ENCODE peak calls at places on chromosomes 11 and 22, in five cellular contexts. One of them, this sample, is unnamed.

GRCh38 chr22:48075604-48076400 is 1313.4 kb downstream of the TBC1D22A start:
- DNase-seq in stomach: no peak
- DNase-seq in RWPE1: no peak
- DNase-seq in BJ: no peak
- DNase-seq in OCI-LY7: no peak
- DNase-seq in this sample: no peak

GRCh38 chr22:31075961-31076360 is 5.2 kb upstream of the SMTN start:
- DNase-seq in stomach: peak
- DNase-seq in RWPE1: no peak
- DNase-seq in BJ: peak
- DNase-seq in OCI-LY7: no peak
- DNase-seq in this sample: no peak

GRCh38 chr11:114197799-114198500 is 98.2 kb upstream of the NNMT start:
- DNase-seq in stomach: peak
- DNase-seq in RWPE1: peak
- DNase-seq in BJ: peak
- DNase-seq in OCI-LY7: no peak
- DNase-seq in this sample: peak

GRCh38 chr11:69078508-69078907 is 29.8 kb downstream of the TPCN2 start:
- DNase-seq in stomach: no peak
- DNase-seq in RWPE1: no peak
- DNase-seq in BJ: no peak
- DNase-seq in OCI-LY7: no peak
- DNase-seq in this sample: no peak

GRCh38 chr22:32996276-32996675 is 61.9 kb downstream of the SYN3 start:
- DNase-seq in stomach: no peak
- DNase-seq in RWPE1: no peak
- DNase-seq in BJ: no peak
- DNase-seq in OCI-LY7: no peak
- DNase-seq in this sample: no peak

GRCh38 chr11:36251716-36252307 is 37.4 kb downstream of the COMMD9 start:
- DNase-seq in stomach: no peak
- DNase-seq in RWPE1: no peak
- DNase-seq in BJ: no peak
- DNase-seq in OCI-LY7: no peak
- DNase-seq in this sample: no peak

GRCh38 chr11:28962492-28962891 is 854.3 kb downstream of the METTL15 start:
- DNase-seq in stomach: no peak
- DNase-seq in RWPE1: peak
- DNase-seq in BJ: no peak
- DNase-seq in OCI-LY7: no peak
- DNase-seq in this sample: no peak

GRCh38 chr11:129815596-129816461 is at the start of gene TMEM45B:
- DNase-seq in stomach: peak
- DNase-seq in RWPE1: no peak
- DNase-seq in BJ: no peak
- DNase-seq in OCI-LY7: no peak
- DNase-seq in this sample: no peak

GRCh38 chr22:38842512-38843200 is 1.2 kb downstream of the NPTXR start:
- DNase-seq in stomach: no peak
- DNase-seq in RWPE1: no peak
- DNase-seq in BJ: no peak
- DNase-seq in OCI-LY7: no peak
- DNase-seq in this sample: no peak

GRCh38 chr22:35540600-35541253 is at the start of gene RASD2:
- DNase-seq in stomach: no peak
- DNase-seq in RWPE1: peak
- DNase-seq in BJ: no peak
- DNase-seq in OCI-LY7: peak
- DNase-seq in this sample: no peak

GRCh38 chr11:16982809-16983208 is 31.4 kb downstream of the PLEKHA7 start:
- DNase-seq in stomach: no peak
- DNase-seq in RWPE1: no peak
- DNase-seq in BJ: no peak
- DNase-seq in OCI-LY7: no peak
- DNase-seq in this sample: no peak

GRCh38 chr11:6022954-6023353 is 7.6 kb downstream of the OR56A1 start:
- DNase-seq in stomach: no peak
- DNase-seq in RWPE1: peak
- DNase-seq in BJ: no peak
- DNase-seq in OCI-LY7: peak
- DNase-seq in this sample: no peak

GRCh38 chr22:45441158-45441557 is 27.7 kb downstream of the RIBC2 start:
- DNase-seq in stomach: peak
- DNase-seq in RWPE1: peak
- DNase-seq in BJ: no peak
- DNase-seq in OCI-LY7: peak
- DNase-seq in this sample: peak

GRCh38 chr22:16819249-16819648 is 6.0 kb downstream of the XKR3 start:
- DNase-seq in stomach: no peak
- DNase-seq in RWPE1: no peak
- DNase-seq in BJ: no peak
- DNase-seq in OCI-LY7: peak
- DNase-seq in this sample: no peak

GRCh38 chr11:91947215-91947614 is 277.4 kb upstream of the FAT3 start:
- DNase-seq in stomach: no peak
- DNase-seq in RWPE1: peak
- DNase-seq in BJ: peak
- DNase-seq in OCI-LY7: no peak
- DNase-seq in this sample: peak

GRCh38 chr11:674406-674805 is 20.6 kb downstream of the DEAF1 start:
- DNase-seq in stomach: no peak
- DNase-seq in RWPE1: no peak
- DNase-seq in BJ: no peak
- DNase-seq in OCI-LY7: no peak
- DNase-seq in this sample: no peak

GRCh38 chr11:71488086-71488967 is 35.3 kb downstream of the NADSYN1 start:
- DNase-seq in stomach: no peak
- DNase-seq in RWPE1: peak
- DNase-seq in BJ: no peak
- DNase-seq in OCI-LY7: no peak
- DNase-seq in this sample: peak

GRCh38 chr11:126186031-126186698 is 25.3 kb downstream of the RPUSD4 start:
- DNase-seq in stomach: no peak
- DNase-seq in RWPE1: no peak
- DNase-seq in BJ: no peak
- DNase-seq in OCI-LY7: no peak
- DNase-seq in this sample: no peak

GRCh38 chr11:133902506-133902905 is 54.3 kb downstream of the IGSF9B start:
- DNase-seq in stomach: peak
- DNase-seq in RWPE1: no peak
- DNase-seq in BJ: no peak
- DNase-seq in OCI-LY7: no peak
- DNase-seq in this sample: no peak

GRCh38 chr11:102319544-102319943 is 2.3 kb downstream of the BIRC3 start:
- DNase-seq in stomach: no peak
- DNase-seq in RWPE1: no peak
- DNase-seq in BJ: no peak
- DNase-seq in OCI-LY7: peak
- DNase-seq in this sample: no peak

GRCh38 chr11:1051356-1052132 is 15.0 kb upstream of the MUC6 start:
- DNase-seq in stomach: no peak
- DNase-seq in RWPE1: no peak
- DNase-seq in BJ: no peak
- DNase-seq in OCI-LY7: no peak
- DNase-seq in this sample: no peak

GRCh38 chr22:35313311-35314121 is 13.8 kb downstream of the TOM1 start:
- DNase-seq in stomach: peak
- DNase-seq in RWPE1: peak
- DNase-seq in BJ: peak
- DNase-seq in OCI-LY7: no peak
- DNase-seq in this sample: peak

GRCh38 chr22:49882519-49883293 is 29.1 kb downstream of the ZBED4 start:
- DNase-seq in stomach: no peak
- DNase-seq in RWPE1: no peak
- DNase-seq in BJ: no peak
- DNase-seq in OCI-LY7: no peak
- DNase-seq in this sample: no peak

GRCh38 chr11:93476796-93477195 is 66.4 kb downstream of the SMCO4 start:
- DNase-seq in stomach: no peak
- DNase-seq in RWPE1: peak
- DNase-seq in BJ: no peak
- DNase-seq in OCI-LY7: no peak
- DNase-seq in this sample: no peak

DNA sequence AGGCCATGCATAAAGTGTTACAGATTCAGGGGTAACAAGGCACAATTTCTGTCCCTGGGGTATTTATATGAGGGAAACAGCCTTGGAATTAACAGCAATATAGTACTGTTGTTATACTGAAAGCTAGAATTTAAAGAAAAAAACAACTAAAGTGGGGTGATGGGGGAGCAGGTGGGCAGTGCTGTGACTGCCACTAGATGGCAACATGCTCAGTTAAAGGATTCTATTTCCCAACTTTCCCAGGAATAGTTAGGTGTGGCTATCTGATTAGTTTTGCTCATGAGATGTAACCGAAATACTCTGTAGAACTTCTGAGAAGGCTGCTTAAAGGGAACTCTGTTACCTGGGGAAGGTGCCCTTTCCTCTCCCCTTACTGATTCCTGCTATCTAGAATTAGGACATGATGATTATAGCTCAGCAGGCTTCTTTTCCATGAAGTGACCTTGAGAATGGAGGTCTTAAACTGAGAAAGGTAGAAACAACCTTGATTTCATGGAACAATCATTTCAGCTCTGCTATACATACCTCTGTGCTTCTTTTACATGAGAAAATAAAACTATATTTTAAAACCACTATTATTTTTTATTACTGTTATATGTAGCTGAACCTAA is 102.6 kb downstream of the RELT start:
- DNase-seq in stomach: no peak
- DNase-seq in RWPE1: peak
- DNase-seq in BJ: no peak
- DNase-seq in OCI-LY7: peak
- DNase-seq in this sample: no peak
- TF ChIP-seq CTCF in stomach: peak
- TF ChIP-seq CTCF in RWPE1: peak
- TF ChIP-seq CTCF in BJ: peak
- TF ChIP-seq CTCF in OCI-LY7: peak
- TF ChIP-seq CTCF in this sample: peak

GRCh38 chr11:65917077-65917433 is 1.8 kb downstream of the C11orf68 start:
- DNase-seq in stomach: no peak
- DNase-seq in RWPE1: no peak
- DNase-seq in BJ: no peak
- DNase-seq in OCI-LY7: no peak
- DNase-seq in this sample: no peak

GRCh38 chr11:65920035-65920802 is 993 bp downstream of the DRAP1 start:
- DNase-seq in stomach: no peak
- DNase-seq in RWPE1: no peak
- DNase-seq in BJ: no peak
- DNase-seq in OCI-LY7: no peak
- DNase-seq in this sample: no peak

GRCh38 chr11:65919151-65920034 is at the start of gene DRAP1:
- DNase-seq in stomach: peak
- DNase-seq in RWPE1: peak
- DNase-seq in BJ: peak
- DNase-seq in OCI-LY7: peak
- DNase-seq in this sample: peak

GRCh38 chr11:65917434-65918210 is 1.2 kb downstream of the C11orf68 start:
- DNase-seq in stomach: no peak
- DNase-seq in RWPE1: no peak
- DNase-seq in BJ: no peak
- DNase-seq in OCI-LY7: no peak
- DNase-seq in this sample: no peak

DNA sequence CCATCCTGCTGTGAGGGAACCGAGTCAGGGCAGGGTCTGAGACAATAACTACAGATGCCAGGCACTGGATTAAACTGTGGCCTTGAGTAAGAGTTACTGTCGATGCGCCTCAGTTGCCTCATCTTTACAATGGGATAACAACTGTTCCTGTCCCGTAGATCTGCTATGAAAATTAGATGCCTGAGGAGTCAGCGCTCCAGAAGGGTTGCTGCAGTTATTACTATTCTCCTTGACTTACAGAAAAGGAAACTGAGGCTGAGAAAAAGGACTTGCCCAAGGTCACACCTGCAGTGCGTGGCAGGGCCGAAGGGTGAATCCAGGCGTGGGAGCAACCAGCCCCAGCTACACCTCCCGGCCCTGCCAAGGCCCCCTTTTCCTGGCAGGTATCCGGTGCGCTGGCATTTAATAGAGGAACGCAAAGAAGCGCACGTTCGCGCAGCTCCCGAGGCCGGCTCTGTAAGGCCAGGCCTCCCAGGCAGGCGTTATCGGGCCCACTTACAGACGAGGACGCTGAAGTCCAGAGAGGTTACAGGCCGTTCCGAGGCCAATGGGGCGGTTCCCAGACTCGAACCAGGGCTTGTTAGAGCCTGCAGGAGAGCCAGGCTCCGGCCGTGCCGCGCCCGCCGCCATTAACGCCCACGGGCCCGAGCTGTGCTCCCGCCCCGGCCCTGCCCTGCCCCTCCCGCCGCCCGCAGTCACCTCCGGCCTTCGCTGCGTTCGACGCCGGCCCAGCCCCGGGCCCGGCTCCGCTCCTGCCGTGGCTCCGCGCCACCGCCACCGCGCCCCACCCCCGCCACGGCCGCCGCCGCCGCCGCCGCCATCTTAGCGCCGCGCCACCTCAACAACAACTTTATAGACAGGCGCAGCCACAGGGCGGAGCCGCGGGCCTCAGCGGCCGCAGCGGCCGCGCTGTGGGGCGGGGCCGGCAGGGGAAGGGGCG is at the start of gene C11orf68:
- DNase-seq in stomach: peak
- DNase-seq in RWPE1: no peak
- DNase-seq in BJ: no peak
- DNase-seq in OCI-LY7: no peak
- DNase-seq in this sample: no peak
- TF ChIP-seq CTCF in stomach: no peak
- TF ChIP-seq CTCF in RWPE1: no peak
- TF ChIP-seq CTCF in BJ: no peak
- TF ChIP-seq CTCF in OCI-LY7: no peak
- TF ChIP-seq CTCF in this sample: no peak

GRCh38 chr11:46983598-46983997 is 47.0 kb downstream of the CSTPP1 start:
- DNase-seq in stomach: no peak
- DNase-seq in RWPE1: no peak
- DNase-seq in BJ: no peak
- DNase-seq in OCI-LY7: no peak
- DNase-seq in this sample: no peak

GRCh38 chr11:46991391-46991790 is 54.8 kb downstream of the CSTPP1 start:
- DNase-seq in stomach: no peak
- DNase-seq in RWPE1: no peak
- DNase-seq in BJ: no peak
- DNase-seq in OCI-LY7: no peak
- DNase-seq in this sample: no peak

GRCh38 chr11:46984987-46985386 is 48.4 kb downstream of the CSTPP1 start:
- DNase-seq in stomach: no peak
- DNase-seq in RWPE1: no peak
- DNase-seq in BJ: no peak
- DNase-seq in OCI-LY7: no peak
- DNase-seq in this sample: no peak

GRCh38 chr11:46982797-46983452 is 46.4 kb downstream of the CSTPP1 start:
- DNase-seq in stomach: no peak
- DNase-seq in RWPE1: no peak
- DNase-seq in BJ: no peak
- DNase-seq in OCI-LY7: no peak
- DNase-seq in this sample: no peak

GRCh38 chr11:46987183-46987582 is 50.6 kb downstream of the CSTPP1 start:
- DNase-seq in stomach: no peak
- DNase-seq in RWPE1: peak
- DNase-seq in BJ: no peak
- DNase-seq in OCI-LY7: no peak
- DNase-seq in this sample: no peak
- TF ChIP-seq CTCF in stomach: no peak
- TF ChIP-seq CTCF in RWPE1: no peak
- TF ChIP-seq CTCF in BJ: no peak
- TF ChIP-seq CTCF in OCI-LY7: no peak
- TF ChIP-seq CTCF in this sample: no peak

GRCh38 chr22:24107668-24108067 is 73.6 kb upstream of the SUSD2 start:
- DNase-seq in stomach: peak
- DNase-seq in RWPE1: peak
- DNase-seq in BJ: peak
- DNase-seq in OCI-LY7: no peak
- DNase-seq in this sample: no peak
- TF ChIP-seq CTCF in stomach: peak
- TF ChIP-seq CTCF in RWPE1: no peak
- TF ChIP-seq CTCF in BJ: peak
- TF ChIP-seq CTCF in OCI-LY7: no peak
- TF ChIP-seq CTCF in this sample: no peak